ENCODE peak calls at places on chromosome 13, in six cellular contexts. One of them, this sample, is unnamed. For H3K36me3, the result is how much of the 10 kb centered on the place peaks cover.

GRCh38 chr13:101811440-101811839 is 359.0 kb downstream of the ITGBL1 start:
- DNase-seq in BE2C: no peak
- DNase-seq in cardiac muscle cell: no peak
- DNase-seq in PC-3: no peak
- DNase-seq in lung: no peak
- DNase-seq in stomach: no peak
- DNase-seq in this sample: no peak

GRCh38 chr13:49240017-49240416 is 7.7 kb upstream of the CDADC1 start:
- DNase-seq in BE2C: no peak
- DNase-seq in cardiac muscle cell: peak
- DNase-seq in PC-3: peak
- DNase-seq in lung: no peak
- DNase-seq in stomach: no peak
- DNase-seq in this sample: no peak

GRCh38 chr13:101144808-101145419 is 271.4 kb downstream of the NALCN start:
- DNase-seq in BE2C: no peak
- DNase-seq in cardiac muscle cell: peak
- DNase-seq in PC-3: peak
- DNase-seq in lung: no peak
- DNase-seq in stomach: no peak
- DNase-seq in this sample: no peak

GRCh38 chr13:42377640-42378382 is 105.9 kb downstream of the AKAP11 start:
- DNase-seq in BE2C: no peak
- DNase-seq in cardiac muscle cell: peak
- DNase-seq in PC-3: no peak
- DNase-seq in lung: no peak
- DNase-seq in stomach: no peak
- DNase-seq in this sample: peak

GRCh38 chr13:94387047-94387446 is 92.4 kb downstream of the DCT start:
- DNase-seq in BE2C: no peak
- DNase-seq in cardiac muscle cell: no peak
- DNase-seq in PC-3: no peak
- DNase-seq in lung: no peak
- DNase-seq in stomach: no peak
- DNase-seq in this sample: no peak

GRCh38 chr13:50990540-50991506 is 81.2 kb downstream of the RNASEH2B start:
- DNase-seq in BE2C: peak
- DNase-seq in cardiac muscle cell: peak
- DNase-seq in PC-3: no peak
- DNase-seq in lung: no peak
- DNase-seq in stomach: no peak
- DNase-seq in this sample: no peak

GRCh38 chr13:99855516-99855915 is 116.1 kb downstream of the ZIC5 start:
- DNase-seq in BE2C: no peak
- DNase-seq in cardiac muscle cell: no peak
- DNase-seq in PC-3: no peak
- DNase-seq in lung: no peak
- DNase-seq in stomach: no peak
- DNase-seq in this sample: no peak

GRCh38 chr13:105990256-105990958 is 545.1 kb downstream of the EFNB2 start:
- DNase-seq in BE2C: no peak
- DNase-seq in cardiac muscle cell: no peak
- DNase-seq in PC-3: peak
- DNase-seq in lung: no peak
- DNase-seq in stomach: no peak
- DNase-seq in this sample: no peak

GRCh38 chr13:25632166-25632888 is 260.6 kb downstream of the ATP8A2 start:
- DNase-seq in BE2C: no peak
- DNase-seq in cardiac muscle cell: no peak
- DNase-seq in PC-3: no peak
- DNase-seq in lung: peak
- DNase-seq in stomach: no peak
- DNase-seq in this sample: no peak

GRCh38 chr13:40665061-40665753 is 1.2 kb downstream of the FOXO1 start:
- DNase-seq in BE2C: peak
- DNase-seq in cardiac muscle cell: no peak
- DNase-seq in PC-3: peak
- DNase-seq in lung: peak
- DNase-seq in stomach: peak
- DNase-seq in this sample: peak

GRCh38 chr13:113948034-113948742 is 25.7 kb downstream of the C13orf46 start:
- DNase-seq in BE2C: no peak
- DNase-seq in cardiac muscle cell: no peak
- DNase-seq in PC-3: no peak
- DNase-seq in lung: no peak
- DNase-seq in stomach: no peak
- DNase-seq in this sample: no peak

GRCh38 chr13:48144413-48145035 is 49.6 kb upstream of the MED4 start:
- DNase-seq in BE2C: no peak
- DNase-seq in cardiac muscle cell: peak
- DNase-seq in PC-3: no peak
- DNase-seq in lung: no peak
- DNase-seq in stomach: no peak
- DNase-seq in this sample: no peak

GRCh38 chr13:51819544-51819943 is 15.6 kb upstream of the DHRS12 start:
- DNase-seq in BE2C: no peak
- DNase-seq in cardiac muscle cell: no peak
- DNase-seq in PC-3: no peak
- DNase-seq in lung: no peak
- DNase-seq in stomach: no peak
- DNase-seq in this sample: no peak

GRCh38 chr13:29402168-29402621 is 193.3 kb downstream of the SLC7A1 start:
- DNase-seq in BE2C: no peak
- DNase-seq in cardiac muscle cell: peak
- DNase-seq in PC-3: peak
- DNase-seq in lung: no peak
- DNase-seq in stomach: no peak
- DNase-seq in this sample: no peak

GRCh38 chr13:21176195-21176981 is at the start of the genes MRPL57 and SKA3:
- DNase-seq in BE2C: peak
- DNase-seq in cardiac muscle cell: peak
- DNase-seq in PC-3: peak
- DNase-seq in lung: peak
- DNase-seq in stomach: peak
- DNase-seq in this sample: peak

GRCh38 chr13:89726690-89727435 is 1620.6 kb upstream of the MIR17HG start:
- DNase-seq in BE2C: no peak
- DNase-seq in cardiac muscle cell: peak
- DNase-seq in PC-3: peak
- DNase-seq in lung: no peak
- DNase-seq in stomach: no peak
- DNase-seq in this sample: no peak

GRCh38 chr13:35255241-35255640 is 221.2 kb downstream of the MAB21L1 start:
- DNase-seq in BE2C: no peak
- DNase-seq in cardiac muscle cell: no peak
- DNase-seq in PC-3: no peak
- DNase-seq in lung: no peak
- DNase-seq in stomach: no peak
- DNase-seq in this sample: no peak

GRCh38 chr13:35256459-35257148 is 219.9 kb downstream of the MAB21L1 start:
- DNase-seq in BE2C: no peak
- DNase-seq in cardiac muscle cell: no peak
- DNase-seq in PC-3: no peak
- DNase-seq in lung: no peak
- DNase-seq in stomach: no peak
- DNase-seq in this sample: no peak

GRCh38 chr13:35260316-35260715 is 216.2 kb downstream of the MAB21L1 start:
- DNase-seq in BE2C: no peak
- DNase-seq in cardiac muscle cell: no peak
- DNase-seq in PC-3: no peak
- DNase-seq in lung: no peak
- DNase-seq in stomach: no peak
- DNase-seq in this sample: no peak
- H3K4me3 ChIP-seq in BE2C: no peak
- H3K4me3 ChIP-seq in cardiac muscle cell: no peak
- H3K4me3 ChIP-seq in PC-3: no peak
- H3K4me3 ChIP-seq in lung: no peak
- H3K4me3 ChIP-seq in stomach: no peak
- H3K4me3 ChIP-seq in this sample: no peak

GRCh38 chr13:80361298-80361697 is 20.4 kb upstream of the SPRY2 start:
- DNase-seq in BE2C: no peak
- DNase-seq in cardiac muscle cell: no peak
- DNase-seq in PC-3: no peak
- DNase-seq in lung: no peak
- DNase-seq in stomach: no peak
- DNase-seq in this sample: no peak
- TF ChIP-seq CTCF in BE2C: no peak
- TF ChIP-seq CTCF in cardiac muscle cell: no peak
- TF ChIP-seq CTCF in PC-3: no peak
- TF ChIP-seq CTCF in lung: no peak
- TF ChIP-seq CTCF in stomach: no peak
- TF ChIP-seq CTCF in this sample: no peak

GRCh38 chr13:110698689-110699088 is 7.2 kb downstream of the CARS2 start:
- DNase-seq in BE2C: no peak
- DNase-seq in cardiac muscle cell: no peak
- DNase-seq in PC-3: no peak
- DNase-seq in lung: no peak
- DNase-seq in stomach: no peak
- DNase-seq in this sample: no peak
- H3K36me3 ChIP-seq in BE2C: under half
- H3K36me3 ChIP-seq in cardiac muscle cell: under half
- H3K36me3 ChIP-seq in PC-3: under half
- H3K36me3 ChIP-seq in lung: under half
- H3K36me3 ChIP-seq in stomach: under half
- H3K36me3 ChIP-seq in this sample: under half

DNA sequence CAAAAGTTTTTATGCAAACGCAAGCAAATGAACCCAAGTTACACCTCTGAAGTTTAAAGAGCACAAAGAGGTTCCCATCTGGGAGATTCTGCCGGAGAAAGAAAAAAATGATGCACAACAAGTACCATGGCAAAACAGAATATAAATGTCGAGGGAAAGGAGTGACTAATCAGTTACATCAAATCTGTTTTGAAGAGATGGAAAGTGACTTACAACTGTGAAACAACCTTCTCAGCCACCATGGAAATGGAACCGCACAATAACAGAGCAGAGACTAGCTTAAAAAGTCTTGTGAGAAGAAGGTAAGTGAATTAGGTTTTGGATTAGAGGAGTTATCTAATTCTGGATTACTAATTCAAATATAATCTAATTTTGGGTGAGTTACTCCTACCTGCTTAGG is 2.4 kb downstream of the HSPH1 start:
- DNase-seq in BE2C: no peak
- DNase-seq in cardiac muscle cell: no peak
- DNase-seq in PC-3: no peak
- DNase-seq in lung: no peak
- DNase-seq in stomach: no peak
- DNase-seq in this sample: no peak
- H3K4me3 ChIP-seq in BE2C: peak
- H3K4me3 ChIP-seq in cardiac muscle cell: peak
- H3K4me3 ChIP-seq in PC-3: peak
- H3K4me3 ChIP-seq in lung: no peak
- H3K4me3 ChIP-seq in stomach: peak
- H3K4me3 ChIP-seq in this sample: peak

DNA sequence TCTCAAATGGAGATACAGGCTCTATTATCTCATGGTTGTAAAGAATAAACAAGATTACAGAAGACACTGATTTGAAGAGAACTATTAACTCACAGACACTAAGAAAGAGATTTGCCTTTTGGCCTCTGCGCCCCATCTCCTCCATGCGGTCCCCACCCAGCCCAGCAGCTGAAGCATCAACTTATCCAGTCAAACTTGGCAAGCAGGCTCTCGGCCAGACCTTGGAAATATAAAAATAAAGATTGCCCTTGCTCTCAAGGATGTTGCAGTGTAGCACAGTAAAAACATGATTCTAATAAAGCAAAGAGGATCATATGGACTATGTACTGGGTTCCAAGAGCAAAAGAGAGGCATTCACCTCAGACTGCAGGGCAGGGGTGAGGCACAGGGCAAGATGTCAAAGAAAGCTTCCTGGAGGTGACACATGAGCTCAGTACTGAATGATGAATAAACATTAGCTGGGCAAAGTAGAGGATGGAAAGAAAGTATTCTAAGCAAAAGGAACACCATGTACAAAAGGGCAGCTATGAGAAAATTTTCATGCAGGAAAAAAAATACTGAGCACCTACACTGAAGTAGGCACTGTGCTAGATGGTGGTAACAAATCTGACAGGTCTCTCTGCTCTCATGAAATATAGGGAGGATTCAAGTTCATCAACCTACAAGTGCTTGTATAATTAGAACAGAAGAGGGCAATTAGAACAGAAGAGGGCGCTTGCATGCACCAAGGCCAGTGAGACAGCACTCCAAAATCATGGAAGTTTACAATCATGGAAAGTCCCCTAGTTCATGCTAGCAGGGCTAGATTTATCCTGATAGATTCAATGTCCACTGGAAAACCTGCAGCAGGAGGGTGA is 85.0 kb downstream of the SACS start:
- DNase-seq in BE2C: no peak
- DNase-seq in cardiac muscle cell: peak
- DNase-seq in PC-3: no peak
- DNase-seq in lung: no peak
- DNase-seq in stomach: no peak
- DNase-seq in this sample: no peak
- TF ChIP-seq CTCF in BE2C: no peak
- TF ChIP-seq CTCF in cardiac muscle cell: peak
- TF ChIP-seq CTCF in PC-3: peak
- TF ChIP-seq CTCF in lung: no peak
- TF ChIP-seq CTCF in stomach: no peak
- TF ChIP-seq CTCF in this sample: no peak

GRCh38 chr13:39481493-39481892 is 121.5 kb downstream of the LHFPL6 start:
- DNase-seq in BE2C: no peak
- DNase-seq in cardiac muscle cell: peak
- DNase-seq in PC-3: no peak
- DNase-seq in lung: no peak
- DNase-seq in stomach: no peak
- DNase-seq in this sample: no peak
- H3K36me3 ChIP-seq in BE2C: under half
- H3K36me3 ChIP-seq in cardiac muscle cell: under half
- H3K36me3 ChIP-seq in PC-3: under half
- H3K36me3 ChIP-seq in lung: under half
- H3K36me3 ChIP-seq in stomach: under half
- H3K36me3 ChIP-seq in this sample: under half

GRCh38 chr13:109782066-109782822 is 4.1 kb downstream of the IRS2 start:
- DNase-seq in BE2C: peak
- DNase-seq in cardiac muscle cell: no peak
- DNase-seq in PC-3: no peak
- DNase-seq in lung: no peak
- DNase-seq in stomach: no peak
- DNase-seq in this sample: no peak
- H3K4me3 ChIP-seq in BE2C: peak
- H3K4me3 ChIP-seq in cardiac muscle cell: no peak
- H3K4me3 ChIP-seq in PC-3: peak
- H3K4me3 ChIP-seq in lung: peak
- H3K4me3 ChIP-seq in stomach: peak
- H3K4me3 ChIP-seq in this sample: no peak

GRCh38 chr13:98771838-98772611 is 19.6 kb upstream of the SLC15A1 start:
- DNase-seq in BE2C: no peak
- DNase-seq in cardiac muscle cell: no peak
- DNase-seq in PC-3: no peak
- DNase-seq in lung: no peak
- DNase-seq in stomach: peak
- DNase-seq in this sample: no peak

GRCh38 chr13:98774776-98775175 is 22.3 kb upstream of the SLC15A1 start:
- DNase-seq in BE2C: no peak
- DNase-seq in cardiac muscle cell: no peak
- DNase-seq in PC-3: no peak
- DNase-seq in lung: no peak
- DNase-seq in stomach: no peak
- DNase-seq in this sample: no peak

GRCh38 chr13:98775386-98775785 is 22.9 kb upstream of the SLC15A1 start:
- DNase-seq in BE2C: no peak
- DNase-seq in cardiac muscle cell: no peak
- DNase-seq in PC-3: no peak
- DNase-seq in lung: no peak
- DNase-seq in stomach: no peak
- DNase-seq in this sample: no peak

GRCh38 chr13:98773921-98774320 is 21.4 kb upstream of the SLC15A1 start:
- DNase-seq in BE2C: no peak
- DNase-seq in cardiac muscle cell: no peak
- DNase-seq in PC-3: no peak
- DNase-seq in lung: no peak
- DNase-seq in stomach: no peak
- DNase-seq in this sample: no peak

GRCh38 chr13:98773053-98773452 is 20.6 kb upstream of the SLC15A1 start:
- DNase-seq in BE2C: no peak
- DNase-seq in cardiac muscle cell: no peak
- DNase-seq in PC-3: no peak
- DNase-seq in lung: no peak
- DNase-seq in stomach: no peak
- DNase-seq in this sample: no peak
- TF ChIP-seq CTCF in BE2C: no peak
- TF ChIP-seq CTCF in cardiac muscle cell: peak
- TF ChIP-seq CTCF in PC-3: no peak
- TF ChIP-seq CTCF in lung: no peak
- TF ChIP-seq CTCF in stomach: no peak
- TF ChIP-seq CTCF in this sample: peak

This sample was measured in GM06990.